ENCODE peak calls at places on chromosomes 13 and 19, in four cellular contexts. H, A, P and R are unnamed samples.

GRCh38 chr19:23991170-23991569 is 76.5 kb downstream of the ZNF726 start:
- DNase-seq in A (peak), H (peak), P (no peak), R (peak)

GRCh38 chr19:2288743-2289713 is 7.1 kb upstream of the PEAK3 start:
- DNase-seq in H (no peak), P (no peak), A (no peak), R (no peak)

GRCh38 chr13:77928909-77929308 is 10.3 kb upstream of the EDNRB start:
- DNase-seq in H (no peak), P (no peak), A (no peak), R (peak)

GRCh38 chr19:1513492-1514294 is 874 bp upstream of the ADAMTSL5 start:
- DNase-seq in A (peak), P (peak), H (peak), R (peak)

GRCh38 chr19:31277516-31277915 is 71.7 kb downstream of the TSHZ3 start:
- DNase-seq in A (no peak), H (no peak), P (no peak), R (no peak)

GRCh38 chr13:49020940-49021548 is 45.3 kb downstream of the FNDC3A start:
- DNase-seq in P (no peak), A (peak), H (no peak), R (peak)

GRCh38 chr19:53101518-53101917 is 1.7 kb downstream of the ZNF160 start:
- DNase-seq in A (no peak), P (no peak), H (no peak), R (no peak)

GRCh38 chr19:44785271-44785670 is 7.6 kb downstream of the CBLC start:
- DNase-seq in P (no peak), A (no peak), H (no peak), R (no peak)

GRCh38 chr19:42283248-42284065 is 14.4 kb downstream of the CIC start:
- DNase-seq in H (peak), A (peak), P (peak), R (peak)
- TF ChIP-seq CTCF in H (no peak), A (no peak), P (no peak), R (no peak)

GRCh38 chr13:88068975-88069374 is 397.8 kb downstream of the SLITRK5 start:
- DNase-seq in A (no peak), H (no peak), P (peak), R (no peak)
- TF ChIP-seq CTCF in A (no peak), H (no peak), P (no peak), R (no peak)

DNA sequence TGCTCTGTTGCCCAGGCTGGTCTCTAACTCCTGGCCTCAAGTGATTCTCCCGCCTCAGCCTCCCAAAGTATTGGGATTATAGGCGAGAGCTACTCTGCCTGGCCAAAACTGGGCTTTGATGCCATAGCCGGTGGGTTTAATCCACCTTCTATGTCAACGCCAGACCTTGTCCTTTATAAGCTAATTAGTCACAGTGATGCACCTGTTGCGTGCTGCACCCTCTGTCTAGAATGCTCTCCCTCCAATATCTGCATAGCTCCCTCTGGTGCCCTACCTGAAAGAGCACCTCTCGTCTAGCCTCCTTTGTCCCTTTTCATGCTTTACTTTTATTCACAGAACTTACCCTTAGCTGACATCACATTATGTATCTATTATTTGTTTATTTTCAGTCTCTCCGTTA is 148.2 kb downstream of the USP12 start:
- DNase-seq in A (no peak), H (no peak), P (no peak), R (no peak)
- TF ChIP-seq CTCF in A (no peak), H (no peak), P (no peak), R (no peak)

GRCh38 chr19:51327066-51327985 is 14.6 kb downstream of the VSIG10L start:
- DNase-seq in H (peak), P (peak), A (peak), R (no peak)
- TF ChIP-seq CTCF in H (peak), P (no peak), A (no peak), R (no peak)

DNA sequence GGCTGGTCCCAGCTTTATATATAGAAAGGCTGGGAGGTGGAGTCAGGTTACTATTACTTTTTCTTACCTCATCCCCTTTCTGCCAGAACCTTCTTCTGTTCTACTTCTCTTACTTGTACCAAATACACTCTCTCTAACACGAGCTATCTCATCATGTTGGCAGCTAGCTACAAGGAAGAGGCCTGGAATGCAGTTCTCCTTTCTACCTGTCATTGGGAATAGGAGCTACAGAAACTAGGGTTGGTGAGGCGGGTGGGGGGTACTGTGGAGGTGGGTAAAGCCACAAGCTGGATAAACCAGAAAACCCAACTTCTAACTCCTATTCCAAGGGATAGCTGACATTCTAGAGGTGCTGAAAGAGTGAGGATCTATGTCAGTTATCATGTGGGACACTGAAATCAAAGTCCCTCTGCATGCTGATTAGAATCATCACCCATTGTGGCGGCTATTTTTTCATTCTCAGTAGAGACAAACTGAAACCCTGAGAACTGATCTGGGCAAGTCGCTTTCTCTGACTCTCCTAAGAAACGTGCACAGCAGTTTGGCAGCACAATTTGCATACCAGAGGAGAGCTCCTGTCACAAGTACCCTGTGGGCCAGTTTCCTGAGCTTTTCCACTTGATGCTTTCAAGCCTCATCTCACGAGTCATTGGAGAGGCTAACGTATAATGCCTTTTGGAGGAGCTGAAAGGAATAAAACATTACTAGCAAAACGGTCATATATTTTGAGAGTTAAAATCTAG is 358.1 kb downstream of the ENOX1 start:
- DNase-seq in H (no peak), P (no peak), A (no peak), R (no peak)
- TF ChIP-seq CTCF in H (no peak), P (no peak), A (no peak), R (no peak)

GRCh38 chr13:28375250-28375930 is 119.5 kb downstream of the FLT1 start:
- DNase-seq in P (no peak), A (no peak), H (no peak), R (no peak)
- TF ChIP-seq CTCF in P (no peak), A (no peak), H (no peak), R (no peak)